ENCODE peak calls at places on chromosomes 6 and 20, in nine cellular contexts. U is activated CD4-positive, alpha-beta memory T cell treated with anti-CD3 and anti-CD28 coated beads, Interleukin-2, amount 10 ng/mL, durations not matched to agents 7 days and 5 days; G is endothelial cell; J is stimulated activated CD8-positive, alpha-beta memory T cell treated with anti-CD3 and anti-CD28 coated beads, Interleukin-4, amount 100 ng/mL, for 4 hours; I is OCI-LY7; W is NCI-H345; T is fibroblast of mammary gland; P is smooth muscle cell of the brain vasculature; R is stimulated activated CD4-positive, alpha-beta T cell treated with anti-CD3 and anti-CD28 coated beads, Interleukin-2, amount 100 ng/mL, for 48 hours. B is an unnamed sample.
A peak's percentile ranks its signal among the peaks of the same experiment; 100 is the strongest.

GRCh38 chr20:48278961-48279481 is 493.7 kb upstream of the SULF2 start:
- DNase-seq in U (no peak), G (no peak), J (no peak), I (peak; percentile 38), W (no peak), T (peak; percentile 23), P (no peak), R (no peak), B (no peak)

GRCh38 chr20:16229813-16230212 is 343.4 kb downstream of the KIF16B start:
- DNase-seq in U (no peak), G (no peak), J (no peak), I (no peak), W (no peak), T (no peak), P (no peak), R (no peak), B (no peak)

GRCh38 chr6:119446623-119447008 is 97.1 kb upstream of the MAN1A1 start:
- DNase-seq in U (no peak), G (no peak), J (no peak), I (no peak), W (no peak), T (peak; percentile 82), P (no peak), R (no peak), B (no peak)

GRCh38 chr6:81806793-81807565 is 54.5 kb upstream of the TENT5A start:
- DNase-seq in U (no peak), G (no peak), J (no peak), I (no peak), W (peak; percentile 22), T (no peak), P (no peak), R (no peak), B (no peak)

GRCh38 chr6:4336778-4337442 is 201.5 kb upstream of the ECI2 start:
- DNase-seq in U (no peak), G (no peak), J (no peak), I (no peak), W (no peak), T (no peak), P (no peak), R (no peak), B (no peak)

GRCh38 chr6:50410577-50410976 is 302.7 kb upstream of the TFAP2D start:
- DNase-seq in U (no peak), G (no peak), J (no peak), I (no peak), W (no peak), T (no peak), P (no peak), R (no peak), B (no peak)

GRCh38 chr6:169979873-169980440 is 228.5 kb downstream of the ERMARD start:
- DNase-seq in U (no peak), G (no peak), J (no peak), I (no peak), W (no peak), T (no peak), P (no peak), R (no peak), B (peak; percentile 40)

GRCh38 chr6:19839788-19840187 is 2.6 kb downstream of the ID4 start:
- DNase-seq in U (no peak), G (no peak), J (no peak), I (peak; percentile 43), W (no peak), T (no peak), P (no peak), R (no peak), B (no peak)

GRCh38 chr6:65289491-65289890 is 417.5 kb downstream of the EYS start:
- DNase-seq in U (no peak), G (no peak), J (no peak), I (no peak), W (no peak), T (peak; percentile 15), P (no peak), R (no peak), B (no peak)

B was measured in kidney.